ENCODE peak calls at places on chromosomes 4 and X, in six cellular contexts. W, C, R, J, L and Z are unnamed samples.

GRCh38 chrX:1475881-1476280 is 23.2 kb upstream of the ASMTL start:
- DNase-seq in W (no peak), C (no peak), J (no peak), L (no peak), R (no peak), Z (no peak)

GRCh38 chrX:23344208-23344903 is 9.7 kb downstream of the PTCHD1 start:
- DNase-seq in J (no peak), R (no peak), C (no peak), W (no peak), L (peak; percentile 20), Z (no peak)

GRCh38 chrX:107666931-107667330 is 38.6 kb downstream of the PRPS1 start:
- DNase-seq in C (no peak), R (no peak), W (no peak), J (no peak), L (no peak), Z (no peak)

GRCh38 chrX:120309873-120310730 is 1.2 kb downstream of the TMEM255A start:
- DNase-seq in J (peak; percentile 13), W (peak; percentile 41), L (peak; percentile 36), C (peak; percentile 5), R (no peak), Z (peak; percentile 65)

GRCh38 chr4:7963691-7964090 is 24.0 kb upstream of the AFAP1 start:
- DNase-seq in W (no peak), L (no peak), C (no peak), J (no peak), R (no peak), Z (no peak)

GRCh38 chr4:71538528-71538927 is 199.7 kb downstream of the SLC4A4 start:
- DNase-seq in R (no peak), C (no peak), L (no peak), J (no peak), W (no peak), Z (no peak)

GRCh38 chr4:11470709-11471441 is 42.2 kb upstream of the HS3ST1 start:
- DNase-seq in J (no peak), W (peak; percentile 83), L (no peak), R (no peak), C (no peak), Z (no peak)

GRCh38 chr4:101421393-101421792 is 74.1 kb upstream of the PPP3CA start:
- DNase-seq in L (no peak), W (no peak), R (no peak), C (no peak), J (no peak), Z (no peak)

GRCh38 chrX:13901354-13901753 is 84.5 kb upstream of the GPM6B start:
- DNase-seq in J (no peak), L (no peak), C (no peak), W (no peak), R (no peak), Z (no peak)

GRCh38 chr4:79651516-79651915 is 243.5 kb upstream of the GK2 start:
- DNase-seq in L (peak; percentile 70), W (peak; percentile 17), C (no peak), R (no peak), J (peak; percentile 3), Z (peak; percentile 80)

GRCh38 chr4:145799225-145799624 is 119.3 kb downstream of the C4orf51 start:
- DNase-seq in J (no peak), W (no peak), R (no peak), L (no peak), C (no peak), Z (no peak)

GRCh38 chr4:83561381-83561780 is 25.5 kb downstream of the GPAT3 start:
- DNase-seq in L (peak; percentile 71), R (no peak), J (peak; percentile 89), C (no peak), W (peak; percentile 90), Z (peak; percentile 53)

GRCh38 chr4:24104173-24104572 is 214.3 kb upstream of the PPARGC1A start:
- DNase-seq in J (peak; percentile 26), L (peak; percentile 69), W (no peak), C (no peak), R (no peak), Z (peak; percentile 27)

GRCh38 chr4:186553717-186554116 is 1.6 kb downstream of the MTNR1A start:
- DNase-seq in J (no peak), L (no peak), R (no peak), C (no peak), W (no peak), Z (no peak)

GRCh38 chr4:155442267-155443105 is 65.7 kb upstream of the MAP9 start:
- DNase-seq in C (peak; percentile 39), J (peak; percentile 81), L (peak; percentile 54), R (no peak), W (peak; percentile 77), Z (peak; percentile 87)

GRCh38 chr4:55446578-55446922 is 50.8 kb downstream of the TMEM165 start:
- DNase-seq in L (peak; percentile 39), J (no peak), C (no peak), W (no peak), R (no peak), Z (no peak)

GRCh38 chr4:71498002-71498401 is 159.2 kb downstream of the SLC4A4 start:
- DNase-seq in C (peak; percentile 79), W (no peak), R (no peak), L (peak; percentile 45), J (peak; percentile 0), Z (no peak)